ENCODE peak calls at places on chromosomes 4 and X, in eight cellular contexts. Z is A549, S is WTC11, V is HepG2, I is SK-N-SH, M is GM12878, J is NB4, O is endothelial cell of umbilical vein. F is an unnamed sample.

GRCh38 chrX:338836-339400 is 20.3 kb upstream of the GTPBP6 start:
- DNase-seq in Z (no peak), S (no peak), V (no peak), I (no peak), M (no peak), J (no peak), O (no peak), F (no peak)

GRCh38 chr4:44563496-44563895 is 87.9 kb downstream of the YIPF7 start:
- DNase-seq in Z (no peak), S (no peak), V (no peak), I (no peak), M (no peak), J (no peak), O (no peak), F (no peak)

GRCh38 chr4:128525387-128525786 is 237.8 kb upstream of the PGRMC2 start:
- DNase-seq in Z (no peak), S (no peak), V (no peak), I (no peak), M (no peak), J (peak; percentile 46), O (peak; percentile 23), F (no peak)

GRCh38 chr4:13548059-13548983 is 4.0 kb upstream of the NKX3-2 start:
- DNase-seq in Z (no peak), S (no peak), V (no peak), I (peak; percentile 35), M (no peak), J (no peak), O (no peak), F (no peak)

GRCh38 chrX:15269618-15270521 is at the start of gene ASB9:
- DNase-seq in Z (peak; percentile 96), S (peak; percentile 9), V (peak; percentile 78), I (peak; percentile 45), M (no peak), J (no peak), O (peak; percentile 64), F (peak; percentile 39)

GRCh38 chr4:175412161-175412560 is 399.9 kb downstream of the GPM6A start:
- DNase-seq in Z (no peak), S (no peak), V (no peak), I (no peak), M (no peak), J (no peak), O (no peak), F (no peak)

GRCh38 chr4:106021737-106022410 is 126.6 kb downstream of the NPNT start:
- DNase-seq in Z (no peak), S (no peak), V (no peak), I (no peak), M (no peak), J (peak; percentile 9), O (no peak), F (no peak)

GRCh38 chr4:119725688-119726330 is 97.2 kb upstream of the PDE5A start:
- DNase-seq in Z (no peak), S (peak; percentile 16), V (no peak), I (no peak), M (no peak), J (no peak), O (no peak), F (no peak)

GRCh38 chr4:25103423-25103822 is 56.8 kb downstream of the SEPSECS start:
- DNase-seq in Z (no peak), S (no peak), V (no peak), I (no peak), M (no peak), J (no peak), O (no peak), F (no peak)

GRCh38 chr4:21948347-21949072 is at the start of gene KCNIP4:
- DNase-seq in Z (no peak), S (peak; percentile 59), V (no peak), I (peak; percentile 68), M (no peak), J (no peak), O (no peak), F (no peak)

GRCh38 chr4:815464-816146 is 10.3 kb downstream of the CPLX1 start:
- DNase-seq in Z (no peak), S (no peak), V (peak; percentile 91), I (no peak), M (no peak), J (no peak), O (no peak), F (no peak)

GRCh38 chr4:142347241-142347640 is 498.9 kb downstream of the INPP4B start:
- DNase-seq in Z (peak; percentile 13), S (no peak), V (no peak), I (no peak), M (no peak), J (no peak), O (no peak), F (no peak)

GRCh38 chr4:113976937-113977855 is 2.3 kb downstream of the ARSJ start:
- DNase-seq in Z (no peak), S (no peak), V (no peak), I (no peak), M (no peak), J (no peak), O (peak; percentile 73), F (no peak)

GRCh38 chr4:80608285-80608980 is 272.9 kb downstream of the CFAP299 start:
- DNase-seq in Z (no peak), S (no peak), V (no peak), I (no peak), M (no peak), J (no peak), O (no peak), F (no peak)

GRCh38 chr4:139167774-139168444 is 9.1 kb downstream of the ELF2 start:
- DNase-seq in Z (peak; percentile 62), S (no peak), V (peak; percentile 62), I (peak; percentile 48), M (no peak), J (peak; percentile 86), O (peak; percentile 36), F (peak; percentile 35)

GRCh38 chr4:1321946-1322650 is 24.9 kb upstream of the UVSSA start:
- DNase-seq in Z (no peak), S (no peak), V (no peak), I (no peak), M (no peak), J (no peak), O (no peak), F (no peak)

GRCh38 chr4:32824321-32824720 is 2104.2 kb downstream of the PCDH7 start:
- DNase-seq in Z (no peak), S (no peak), V (no peak), I (no peak), M (no peak), J (no peak), O (no peak), F (no peak)

GRCh38 chr4:15778191-15778741 is at the start of gene CD38:
- DNase-seq in Z (peak; percentile 29), S (peak; percentile 35), V (no peak), I (peak; percentile 78), M (peak; percentile 67), J (peak; percentile 88), O (no peak), F (no peak)

GRCh38 chrX:149497626-149498025 is 7.5 kb downstream of the IDS start:
- DNase-seq in Z (no peak), S (no peak), V (no peak), I (no peak), M (no peak), J (no peak), O (no peak), F (no peak)

GRCh38 chr4:151955721-151956340 is 195.0 kb upstream of the GATB start:
- DNase-seq in Z (no peak), S (no peak), V (no peak), I (no peak), M (no peak), J (no peak), O (no peak), F (no peak)

GRCh38 chr4:26342328-26343040 is 21.7 kb downstream of the RBPJ start:
- DNase-seq in Z (no peak), S (no peak), V (peak; percentile 9), I (no peak), M (no peak), J (peak; percentile 51), O (peak; percentile 35), F (peak; percentile 23)

GRCh38 chr4:8465615-8466611 is 25.3 kb downstream of the TRMT44 start:
- DNase-seq in Z (no peak), S (no peak), V (no peak), I (no peak), M (no peak), J (no peak), O (no peak), F (no peak)

GRCh38 chr4:8463811-8464210 is 23.2 kb downstream of the TRMT44 start:
- DNase-seq in Z (no peak), S (no peak), V (no peak), I (no peak), M (no peak), J (no peak), O (no peak), F (no peak)

GRCh38 chr4:8461616-8462015 is 21.0 kb downstream of the TRMT44 start:
- DNase-seq in Z (no peak), S (no peak), V (no peak), I (no peak), M (no peak), J (no peak), O (no peak), F (no peak)

GRCh38 chr4:8467016-8467415 is 26.4 kb downstream of the TRMT44 start:
- DNase-seq in Z (no peak), S (no peak), V (no peak), I (no peak), M (no peak), J (no peak), O (no peak), F (no peak)

GRCh38 chr4:8464376-8464775 is 23.8 kb downstream of the TRMT44 start:
- DNase-seq in Z (no peak), S (no peak), V (no peak), I (no peak), M (no peak), J (no peak), O (no peak), F (no peak)
- TF ChIP-seq MAX in Z (no peak), S (no peak), V (no peak), I (no peak), M (no peak), J (no peak), O (no peak), F (no peak)

DNA sequence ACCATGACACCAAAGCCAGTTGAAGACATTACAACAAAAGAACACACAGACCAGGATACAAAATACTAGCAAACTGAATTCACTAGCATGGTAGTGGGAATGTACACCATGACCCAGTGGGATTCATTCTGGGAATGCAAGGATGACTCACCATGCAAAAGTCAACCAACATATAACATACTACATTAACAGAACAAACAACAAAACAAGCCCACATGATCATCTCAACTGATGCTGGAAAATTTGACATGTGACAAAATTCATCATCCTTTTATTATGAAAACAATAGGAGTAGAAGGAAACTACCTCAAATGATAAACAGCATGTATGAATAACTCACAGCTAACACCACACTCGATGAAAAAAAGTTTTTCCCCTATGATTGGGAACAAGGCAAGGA is 190.2 kb downstream of the DCLK2 start:
- DNase-seq in Z (no peak), S (no peak), V (no peak), I (no peak), M (no peak), J (no peak), O (peak; percentile 55), F (no peak)
- TF ChIP-seq MAX in Z (no peak), S (no peak), V (no peak), I (no peak), M (no peak), J (no peak), O (no peak), F (no peak)

GRCh38 chrX:22533898-22534297 is 261.2 kb downstream of the CBLL2 start:
- DNase-seq in Z (no peak), S (peak; percentile 10), V (no peak), I (no peak), M (no peak), J (peak; percentile 28), O (no peak), F (peak; percentile 12)
- TF ChIP-seq MAX in Z (no peak), S (no peak), V (no peak), I (no peak), M (no peak), J (no peak), O (no peak), F (no peak)

GRCh38 chr4:168551211-168551610 is 54.4 kb downstream of the PALLD start:
- DNase-seq in Z (no peak), S (no peak), V (no peak), I (no peak), M (no peak), J (no peak), O (no peak), F (no peak)
- TF ChIP-seq MAX in Z (no peak), S (no peak), V (no peak), I (no peak), M (no peak), J (no peak), O (no peak), F (no peak)